ENCODE peak calls at places on chromosomes 2 and 18, in ten cellular contexts. C is activated B cell treated with CpG ODN at 0.5 μM for 24 hours, H is RWPE2, V is MM.1S, L is fibroblast of the aortic adventitia, R is endothelial cell, Q is NB4, Z is dorsolateral prefrontal cortex, S is IMR-90, N is fibroblast of pulmonary artery. D is an unnamed sample.

GRCh38 chr2:85111819-85112281 is 21.3 kb upstream of the TCF7L1 start:
- DNase-seq in R (no peak), C (no peak), V (no peak), H (no peak), Z (no peak), L (peak; percentile 56), S (peak; percentile 73), Q (no peak), N (no peak), D (peak; percentile 56)

GRCh38 chr18:11323359-11323819 is 174.0 kb upstream of the PIEZO2 start:
- DNase-seq in C (no peak), L (peak; percentile 83), R (no peak), Q (peak; percentile 44), Z (no peak), S (peak; percentile 72), V (no peak), H (no peak), N (peak; percentile 55), D (peak; percentile 28)

GRCh38 chr2:11315074-11315705 is 29.2 kb downstream of the ROCK2 start:
- DNase-seq in C (no peak), Q (no peak), L (no peak), V (no peak), N (no peak), Z (no peak), H (no peak), S (no peak), R (no peak), D (no peak)

GRCh38 chr2:176174382-176174834 is 14.1 kb upstream of the HOXD1 start:
- DNase-seq in C (no peak), R (no peak), N (no peak), Q (peak; percentile 65), Z (no peak), V (no peak), L (no peak), H (no peak), S (no peak), D (no peak)

GRCh38 chr18:45254683-45255082 is 360.6 kb upstream of the SLC14A2 start:
- DNase-seq in N (no peak), Z (no peak), L (peak; percentile 90), H (no peak), R (no peak), S (no peak), C (no peak), Q (no peak), V (no peak), D (peak; percentile 87)

GRCh38 chr2:106956416-106956815 is 70.4 kb upstream of the ST6GAL2 start:
- DNase-seq in S (no peak), H (no peak), Z (no peak), L (no peak), R (no peak), V (no peak), Q (no peak), C (no peak), N (peak; percentile 36), D (no peak)

GRCh38 chr2:58734365-58734764 is 493.2 kb upstream of the FANCL start:
- DNase-seq in Z (no peak), C (no peak), Q (no peak), V (no peak), R (no peak), L (no peak), H (no peak), S (peak; percentile 5), N (no peak), D (no peak)

GRCh38 chr18:76459687-76460350 is 35.2 kb downstream of the ZNF516 start:
- DNase-seq in S (peak; percentile 100), Q (no peak), R (no peak), N (peak; percentile 99), Z (no peak), H (peak; percentile 95), V (no peak), C (no peak), L (peak; percentile 100), D (peak; percentile 100)

GRCh38 chr18:7330041-7330440 is 99.2 kb downstream of the LRRC30 start:
- DNase-seq in S (no peak), Q (no peak), C (no peak), R (no peak), Z (no peak), N (no peak), L (no peak), H (no peak), V (no peak), D (no peak)

GRCh38 chr2:54099370-54099769 is 16.0 kb upstream of the ACYP2 start:
- DNase-seq in R (no peak), L (no peak), C (no peak), V (no peak), Q (no peak), S (no peak), H (no peak), Z (no peak), N (no peak), D (no peak)

GRCh38 chr2:167550448-167550847 is 662.2 kb downstream of the XIRP2 start:
- DNase-seq in Z (no peak), V (peak; percentile 36), L (no peak), N (peak; percentile 44), H (no peak), Q (peak; percentile 25), S (peak; percentile 27), C (no peak), R (no peak), D (no peak)

GRCh38 chr2:172096661-172097547 is 5.8 kb downstream of the DLX2 start:
- DNase-seq in L (peak; percentile 87), H (peak; percentile 83), R (no peak), Q (peak; percentile 49), N (peak; percentile 71), C (no peak), S (peak; percentile 39), V (no peak), Z (no peak), D (peak; percentile 87)

GRCh38 chr2:179024445-179024844 is 25.5 kb downstream of the CCDC141 start:
- DNase-seq in Z (no peak), V (no peak), N (no peak), C (no peak), S (no peak), R (no peak), H (no peak), L (no peak), Q (no peak), D (no peak)

DNA sequence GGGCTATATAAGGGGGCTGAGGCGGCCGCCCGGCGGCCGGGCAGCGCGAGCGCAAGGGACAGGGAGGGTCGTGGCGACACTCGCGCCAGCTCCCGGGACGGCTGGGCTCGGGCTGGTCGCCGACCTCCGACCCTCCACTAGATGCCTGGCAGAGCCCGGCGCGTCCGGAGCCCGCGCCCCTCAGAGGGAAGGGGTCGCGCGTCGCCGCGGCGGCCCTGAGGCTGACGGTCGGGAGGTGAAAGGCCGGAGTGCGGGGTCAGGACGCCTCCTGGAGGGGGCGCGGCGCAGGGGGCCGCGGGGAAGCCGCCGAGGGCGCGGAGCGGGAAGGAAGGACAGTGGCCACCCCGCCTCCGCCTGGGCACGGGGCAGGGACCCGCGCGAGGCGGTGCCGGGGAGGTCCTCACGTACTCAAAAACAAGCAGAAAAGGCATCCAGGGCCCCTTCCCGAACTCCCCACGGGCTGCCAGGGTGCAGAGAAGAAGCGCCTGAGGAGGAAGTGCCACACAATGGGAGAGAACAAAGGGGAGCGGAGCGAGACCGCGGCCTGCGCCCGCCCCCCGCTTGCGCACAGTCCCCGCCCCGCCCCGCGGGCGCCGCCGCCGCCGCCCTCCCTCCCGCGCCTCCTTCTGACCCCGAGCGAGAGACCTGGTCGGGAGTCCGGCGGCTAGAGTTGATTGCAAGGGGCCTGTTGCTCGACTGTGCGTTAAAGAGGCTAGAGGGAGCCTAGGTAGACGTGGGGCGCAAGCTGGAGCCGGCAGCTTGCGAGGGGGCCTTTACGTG is 791 bp upstream of the KLF7 start:
- DNase-seq in Q (peak; percentile 87), V (peak; percentile 70), L (peak; percentile 83), C (peak; percentile 70), S (peak; percentile 81), R (peak; percentile 79), Z (peak; percentile 75), N (peak; percentile 91), H (peak; percentile 73), D (peak; percentile 88)
- TF ChIP-seq CTCF in Q (no peak), V (peak; percentile 33), L (no peak), C (no peak), S (no peak), R (peak; percentile 56), Z (peak; percentile 74), N (no peak), H (peak; percentile 22), D (no peak)

GRCh38 chr2:73503992-73504570 is 118.4 kb downstream of the ALMS1 start:
- DNase-seq in R (no peak), Q (no peak), L (peak; percentile 12), V (no peak), S (no peak), C (no peak), Z (no peak), N (peak; percentile 4), H (no peak), D (no peak)
- TF ChIP-seq CTCF in R (no peak), Q (no peak), L (no peak), V (no peak), S (no peak), C (no peak), Z (no peak), N (no peak), H (no peak), D (no peak)

GRCh38 chr2:96024336-96025106 is 10.2 kb downstream of the GPAT2 start:
- DNase-seq in S (no peak), Q (no peak), V (no peak), Z (peak; percentile 46), N (no peak), L (no peak), H (no peak), R (no peak), C (no peak), D (no peak)
- TF ChIP-seq CTCF in S (no peak), Q (no peak), V (no peak), Z (no peak), N (no peak), L (no peak), H (no peak), R (no peak), C (no peak), D (no peak)

DNA sequence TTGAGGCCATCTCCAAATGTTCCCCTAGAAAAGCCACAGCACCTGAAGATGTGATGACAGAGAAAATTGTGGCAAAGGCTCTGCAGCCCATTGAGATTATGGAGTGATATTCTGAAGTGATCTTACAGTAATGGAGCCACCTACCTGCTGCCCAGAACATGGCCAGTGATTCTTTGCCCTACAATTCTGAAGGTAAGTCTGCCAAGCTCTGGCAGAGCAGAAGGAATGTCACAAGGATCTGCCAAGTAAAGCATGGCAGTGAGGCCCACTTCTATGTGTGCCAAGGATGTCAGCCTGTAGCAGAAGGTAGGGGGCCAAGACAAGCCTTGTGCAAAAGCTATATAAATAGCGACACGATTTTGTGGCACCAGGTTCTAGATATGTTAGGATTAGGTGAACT is 155.1 kb downstream of the RND3 start:
- DNase-seq in Z (no peak), N (no peak), V (no peak), C (no peak), R (no peak), H (no peak), L (no peak), Q (no peak), S (no peak), D (no peak)
- TF ChIP-seq CTCF in Z (no peak), N (no peak), V (no peak), C (no peak), R (no peak), H (no peak), L (no peak), Q (no peak), S (no peak), D (no peak)

GRCh38 chr18:21599585-21600525 is 649 bp downstream of the ESCO1 start:
- DNase-seq in V (peak; percentile 64), N (peak; percentile 7), R (peak; percentile 65), Z (peak; percentile 39), H (peak; percentile 68), Q (peak; percentile 59), L (peak; percentile 16), C (no peak), S (peak; percentile 9), D (peak; percentile 24)
- TF ChIP-seq CTCF in V (peak; percentile 13), N (no peak), R (no peak), Z (no peak), H (no peak), Q (no peak), L (peak; percentile 31), C (no peak), S (peak; percentile 4), D (no peak)